ENCODE peak calls at places on chromosomes 13 and 19, in six cellular contexts. I is upper lobe of left lung, Z is suprapubic skin, V is transverse colon, U is H1, K is GM23338. E is an unnamed sample.

GRCh38 chr19:42555801-42556200 is 27.5 kb upstream of the CEACAM1 start:
- DNase-seq in V (no peak), K (no peak), U (no peak), Z (no peak), I (no peak), E (no peak)

GRCh38 chr13:29802621-29803020 is 47.8 kb downstream of the UBL3 start:
- DNase-seq in Z (no peak), U (no peak), I (no peak), V (no peak), K (no peak), E (no peak)

GRCh38 chr13:74662895-74663294 is 528.7 kb upstream of the KLF12 start:
- DNase-seq in K (no peak), Z (no peak), V (no peak), I (no peak), U (no peak), E (no peak)

GRCh38 chr19:47497821-47498520 is 14.0 kb upstream of the KPTN start:
- DNase-seq in I (no peak), K (no peak), U (no peak), Z (no peak), V (no peak), E (no peak)

GRCh38 chr13:79406597-79406908 is 498 bp upstream of the RBM26 start:
- DNase-seq in U (no peak), I (no peak), V (no peak), K (no peak), Z (no peak), E (no peak)

GRCh38 chr13:73039201-73040108 is 19.4 kb upstream of the KLF5 start:
- DNase-seq in I (no peak), U (no peak), K (peak), V (no peak), Z (no peak), E (no peak)

GRCh38 chr19:495440-496332 is 600 bp upstream of the MADCAM1 start:
- DNase-seq in Z (no peak), I (no peak), K (peak), U (no peak), V (no peak), E (peak)

GRCh38 chr19:33000910-33001309 is 28.9 kb downstream of the FAAP24 start:
- DNase-seq in K (no peak), Z (no peak), U (no peak), V (no peak), I (no peak), E (no peak)

GRCh38 chr19:41447732-41448332 is 4.9 kb downstream of the ERICH4 start:
- DNase-seq in V (no peak), Z (no peak), K (no peak), U (no peak), I (no peak), E (no peak)

GRCh38 chr19:1699998-1700732 is 47.8 kb upstream of the TCF3 start:
- DNase-seq in V (no peak), I (no peak), K (no peak), Z (no peak), U (no peak), E (no peak)

GRCh38 chr19:37986048-37986750 is 79.2 kb downstream of the SIPA1L3 start:
- DNase-seq in I (no peak), K (no peak), Z (no peak), U (no peak), V (no peak), E (peak)

GRCh38 chr13:91647361-91647970 is 249.0 kb downstream of the GPC5 start:
- DNase-seq in U (peak), K (peak), Z (no peak), V (peak), I (no peak), E (no peak)

GRCh38 chr19:1412995-1413889 is 5.9 kb downstream of the DAZAP1 start:
- DNase-seq in Z (no peak), V (no peak), K (no peak), U (no peak), I (no peak), E (no peak)

GRCh38 chr13:28655566-28655965 is 3.4 kb upstream of the POMP start:
- DNase-seq in U (no peak), V (no peak), K (no peak), I (no peak), Z (no peak), E (no peak)

GRCh38 chr13:100314132-100314910 is 225.4 kb downstream of the PCCA start:
- DNase-seq in K (no peak), V (no peak), Z (no peak), U (no peak), I (no peak), E (no peak)

GRCh38 chr13:86933676-86934075 is 737.5 kb upstream of the SLITRK5 start:
- DNase-seq in V (no peak), Z (no peak), U (no peak), I (no peak), K (peak), E (no peak)

GRCh38 chr13:20258208-20258962 is 26.3 kb upstream of the GJB6 start:
- DNase-seq in K (no peak), I (no peak), U (no peak), Z (no peak), V (no peak), E (no peak)

GRCh38 chr13:47066261-47066660 is 169.4 kb upstream of the HTR2A start:
- DNase-seq in U (no peak), V (no peak), Z (no peak), I (no peak), K (no peak), E (no peak)

GRCh38 chr19:16074488-16075365 is 1.6 kb upstream of the TPM4 start:
- DNase-seq in V (peak), I (no peak), K (no peak), U (no peak), Z (no peak), E (peak)

GRCh38 chr19:43783636-43784035 is 2.9 kb upstream of the KCNN4 start:
- DNase-seq in I (no peak), K (no peak), U (no peak), V (no peak), Z (no peak), E (no peak)

GRCh38 chr19:43784981-43785808 is 4.4 kb upstream of the KCNN4 start:
- DNase-seq in Z (no peak), K (peak), V (peak), I (peak), U (no peak), E (peak)

GRCh38 chr19:43782311-43782660 is 1.5 kb upstream of the KCNN4 start:
- DNase-seq in I (no peak), Z (no peak), K (no peak), U (no peak), V (no peak), E (no peak)

GRCh38 chr19:43782689-43783231 is 2.0 kb upstream of the KCNN4 start:
- DNase-seq in K (no peak), V (peak), I (no peak), U (no peak), Z (no peak), E (peak)

DNA sequence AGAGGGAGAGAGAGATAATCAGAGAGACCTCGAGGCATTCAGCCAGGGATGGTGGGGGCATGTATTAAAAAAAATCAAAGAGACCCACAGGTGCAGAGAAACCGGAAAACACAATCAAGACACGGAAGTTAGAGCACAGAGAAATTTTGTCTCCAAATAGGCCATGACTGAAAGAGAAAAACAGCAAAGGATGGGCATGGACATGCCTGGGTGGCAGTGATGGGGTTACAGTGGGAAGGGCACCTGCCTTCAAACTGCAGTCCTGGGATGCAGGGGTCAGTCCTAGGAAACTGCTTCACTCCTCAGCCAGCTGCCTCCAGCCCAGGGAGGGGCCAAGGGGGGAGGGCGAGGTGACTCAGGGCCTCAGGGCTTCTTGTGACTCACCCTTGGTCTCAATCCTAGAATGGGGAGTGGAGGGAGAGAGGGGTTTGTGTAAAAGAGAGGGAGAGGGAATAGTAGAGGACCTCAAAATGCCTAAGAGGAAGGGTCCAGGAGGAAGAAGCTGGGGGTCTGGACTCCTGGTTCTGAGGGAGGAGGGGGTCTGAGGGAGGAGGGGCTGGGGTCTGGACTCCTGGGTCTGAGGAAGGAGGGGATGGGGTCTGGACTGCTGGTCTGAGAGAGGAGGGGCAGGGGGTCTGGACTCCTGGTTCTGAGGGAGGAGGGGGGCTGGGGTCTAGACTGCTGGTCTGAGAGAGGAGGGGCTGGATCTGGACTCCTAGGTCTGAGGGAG is 3.6 kb upstream of the KCNN4 start:
- DNase-seq in Z (no peak), U (no peak), K (no peak), V (peak), I (peak), E (no peak)
- TF ChIP-seq POLR2AphosphoS5 in Z (peak), U (no peak), K (no peak), V (no peak), I (no peak), E (no peak)

GRCh38 chr13:66689628-66690027 is 540.5 kb downstream of the PCDH9 start:
- DNase-seq in Z (no peak), U (no peak), V (no peak), K (peak), I (no peak), E (no peak)
- TF ChIP-seq CTCF in Z (no peak), U (peak), V (no peak), K (peak), I (no peak), E (no peak)

GRCh38 chr19:3398114-3398899 is 31.9 kb downstream of the NFIC start:
- DNase-seq in V (peak), Z (peak), U (no peak), I (peak), K (peak), E (peak)
- TF ChIP-seq POLR2AphosphoS5 in V (peak), Z (peak), U (no peak), I (peak), K (no peak), E (peak)

DNA sequence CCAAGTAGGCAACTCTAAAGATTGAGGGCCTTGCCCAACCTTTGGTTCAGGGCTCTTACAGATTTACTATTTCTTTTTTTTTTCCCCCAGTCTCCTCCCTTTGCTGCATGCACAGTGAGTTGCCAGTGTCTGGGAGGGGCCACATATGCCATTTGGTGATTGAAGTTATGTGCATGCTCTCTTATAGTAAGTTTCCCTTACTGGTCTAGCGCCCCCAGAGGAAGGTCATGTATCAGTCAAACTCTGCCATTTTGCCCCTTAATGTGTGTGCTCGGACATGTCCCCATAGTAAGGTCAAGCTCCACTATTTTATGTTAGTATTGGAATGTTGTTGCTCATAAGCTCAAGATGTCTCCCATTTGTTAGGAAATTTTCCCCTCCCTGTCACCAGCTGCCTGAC is 1138.0 kb upstream of the SLC10A2 start:
- DNase-seq in I (no peak), K (peak), U (no peak), Z (no peak), V (no peak), E (no peak)
- TF ChIP-seq CTCF in I (no peak), K (peak), U (peak), Z (no peak), V (no peak), E (no peak)

GRCh38 chr13:22451345-22451744 is 729.4 kb upstream of the SGCG start:
- DNase-seq in K (peak), V (no peak), Z (no peak), U (no peak), I (peak), E (no peak)

GRCh38 chr13:22449251-22449650 is 731.5 kb upstream of the SGCG start:
- DNase-seq in Z (no peak), V (no peak), U (no peak), K (no peak), I (no peak), E (no peak)

GRCh38 chr13:22447132-22447886 is 733.5 kb upstream of the SGCG start:
- DNase-seq in K (no peak), I (no peak), V (no peak), Z (no peak), U (no peak), E (no peak)
- TF ChIP-seq POLR2AphosphoS5 in K (no peak), I (no peak), V (no peak), Z (no peak), U (no peak), E (no peak)

GRCh38 chr19:35140898-35141626 is 2.0 kb upstream of the FXYD7 start:
- DNase-seq in Z (peak), V (peak), K (peak), I (peak), U (peak), E (peak)

GRCh38 chr19:35140207-35140897 is 1.7 kb downstream of the FXYD1 start:
- DNase-seq in V (no peak), U (no peak), K (no peak), Z (no peak), I (no peak), E (no peak)

GRCh38 chr19:35142531-35143230 is 374 bp upstream of the FXYD7 start:
- DNase-seq in V (peak), Z (no peak), U (no peak), I (no peak), K (peak), E (peak)

GRCh38 chr19:35143231-35143715 is at the start of gene FXYD7:
- DNase-seq in U (no peak), I (no peak), V (no peak), Z (no peak), K (peak), E (no peak)

DNA sequence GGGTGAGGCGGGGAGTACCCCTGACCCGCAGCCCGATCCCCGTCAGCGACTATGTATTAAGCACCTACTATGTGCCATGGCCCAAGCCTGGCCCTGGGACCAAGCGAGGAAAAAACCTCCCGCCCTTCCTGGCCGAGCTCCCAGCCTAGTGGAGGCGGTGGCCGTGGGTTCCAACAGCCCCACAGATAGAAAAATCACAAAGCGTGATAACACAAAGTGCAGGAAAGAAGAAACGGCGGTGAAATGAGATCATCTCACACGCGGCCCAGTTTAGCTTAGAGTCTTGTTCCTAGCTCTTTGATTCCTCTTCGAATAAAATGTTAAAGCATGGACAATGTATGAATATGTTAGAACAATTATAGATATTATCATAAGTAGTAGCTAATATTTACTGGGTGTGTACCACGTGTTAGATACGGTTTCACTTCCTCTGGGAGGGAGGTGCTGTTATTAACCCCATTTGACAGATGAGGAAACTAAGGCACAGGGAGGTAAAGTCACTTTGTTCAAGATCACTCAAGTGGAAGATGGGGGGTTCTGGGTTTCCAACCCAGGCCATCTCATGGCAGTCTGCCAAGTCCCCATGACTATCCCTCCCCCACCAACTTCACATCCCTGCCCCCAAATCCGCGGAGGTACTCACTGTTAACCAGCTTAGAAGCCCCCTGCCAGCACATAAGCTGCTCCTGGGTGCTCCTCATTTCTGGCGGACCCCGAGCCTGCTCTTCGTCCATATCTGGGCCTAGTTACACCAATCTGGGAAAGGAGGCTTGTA is 1.2 kb upstream of the FXYD7 start:
- DNase-seq in Z (no peak), K (no peak), I (no peak), U (no peak), V (no peak), E (no peak)
- TF ChIP-seq CTCF in Z (no peak), K (peak), I (no peak), U (no peak), V (no peak), E (peak)

E was measured in spleen.